ENCODE peak calls at places on chromosomes 1 and 21, in five cellular contexts. R is lower lobe of right lung, S is body of pancreas, O is A549, K is bronchial epithelial cell. Z is an unnamed sample.

GRCh38 chr1:32989160-32989894 is 24.7 kb upstream of the RNF19B start:
- DNase-seq in O (no peak), K (peak), R (peak), S (peak), Z (peak)

GRCh38 chr1:115164484-115164883 is 75.2 kb upstream of the TSPAN2 start:
- DNase-seq in S (no peak), K (no peak), R (no peak), O (no peak), Z (no peak)

GRCh38 chr1:7902478-7903084 is 38.1 kb downstream of the TNFRSF9 start:
- DNase-seq in O (peak), S (peak), R (peak), K (peak), Z (peak)

GRCh38 chr1:44705470-44705869 is 25.5 kb downstream of the RNU5D-1 start:
- DNase-seq in R (no peak), O (no peak), K (no peak), S (no peak), Z (no peak)

GRCh38 chr1:203769505-203770343 is 4.7 kb downstream of the LAX1 start:
- DNase-seq in S (peak), K (peak), R (peak), O (peak), Z (peak)

GRCh38 chr21:37006521-37007291 is at the start of gene RIPPLY3:
- DNase-seq in R (no peak), O (no peak), S (no peak), K (no peak), Z (peak)

GRCh38 chr21:25396135-25396711 is 211.1 kb downstream of the MRPL39 start:
- DNase-seq in R (no peak), O (no peak), K (no peak), S (no peak), Z (no peak)

GRCh38 chr21:27306821-27307746 is 340.2 kb upstream of the ADAMTS5 start:
- DNase-seq in K (no peak), O (no peak), R (no peak), S (no peak), Z (peak)

GRCh38 chr1:99594205-99594604 is 51.7 kb upstream of the PALMD start:
- DNase-seq in R (no peak), K (no peak), S (no peak), O (no peak), Z (no peak)

GRCh38 chr1:31583082-31583994 is 7.0 kb downstream of the TINAGL1 start:
- DNase-seq in S (no peak), K (no peak), R (no peak), O (no peak), Z (no peak)

GRCh38 chr21:17389311-17389710 is 123.5 kb upstream of the CXADR start:
- DNase-seq in R (no peak), O (no peak), K (no peak), S (no peak), Z (no peak)

GRCh38 chr1:50976890-50977574 is 7.0 kb downstream of the CDKN2C start:
- DNase-seq in O (no peak), S (peak), R (no peak), K (no peak), Z (peak)

GRCh38 chr1:171142081-171142450 is 43.0 kb upstream of the FMO2 start:
- DNase-seq in O (no peak), K (no peak), S (peak), R (no peak), Z (peak)

GRCh38 chr21:44708213-44708865 is 3.0 kb downstream of the TSPEAR start:
- DNase-seq in S (no peak), R (no peak), O (no peak), K (no peak), Z (no peak)

GRCh38 chr1:40894455-40894854 is 32.3 kb upstream of the CITED4 start:
- DNase-seq in R (no peak), K (no peak), O (no peak), S (no peak), Z (no peak)

GRCh38 chr1:196393742-196394141 is 214.5 kb downstream of the KCNT2 start:
- DNase-seq in K (peak), S (peak), R (no peak), O (no peak), Z (peak)

GRCh38 chr1:55146781-55147180 is 68.4 kb downstream of the USP24 start:
- DNase-seq in O (no peak), K (no peak), S (peak), R (no peak), Z (peak)

GRCh38 chr1:215863796-215864195 is 296.7 kb downstream of the KCTD3 start:
- DNase-seq in S (no peak), K (no peak), R (no peak), O (no peak), Z (no peak)

GRCh38 chr1:66929289-66929688 is 4.5 kb downstream of the MIER1 start:
- DNase-seq in O (no peak), K (no peak), S (no peak), R (no peak), Z (no peak)

GRCh38 chr1:222880586-222880985 is 65.7 kb downstream of the DISP1 start:
- DNase-seq in K (peak), R (no peak), S (no peak), O (no peak), Z (peak)

DNA sequence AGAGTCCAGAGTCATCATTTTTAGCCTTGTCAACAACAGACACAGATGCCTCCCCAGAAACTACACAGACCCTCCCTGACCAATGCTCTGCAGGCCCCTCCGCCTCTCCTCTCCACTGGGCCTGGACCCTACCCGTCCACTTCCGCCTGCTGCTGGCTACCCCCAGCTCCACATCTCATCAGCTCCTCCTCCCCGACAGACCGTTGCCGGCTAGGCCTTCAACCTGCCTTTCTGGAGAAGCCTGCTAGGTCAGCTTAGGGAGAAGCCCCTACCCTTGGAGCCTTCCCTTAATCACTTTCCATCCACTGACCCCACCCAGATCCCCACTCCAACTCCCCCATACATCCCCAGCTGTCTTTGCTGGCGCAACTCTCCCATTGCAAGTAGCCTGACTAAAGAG is 1.4 kb downstream of the TRIM17 start:
- DNase-seq in O (no peak), S (no peak), R (no peak), K (no peak), Z (no peak)
- H3K4me3 ChIP-seq in O (no peak), S (no peak), R (no peak), K (no peak), Z (no peak)

DNA sequence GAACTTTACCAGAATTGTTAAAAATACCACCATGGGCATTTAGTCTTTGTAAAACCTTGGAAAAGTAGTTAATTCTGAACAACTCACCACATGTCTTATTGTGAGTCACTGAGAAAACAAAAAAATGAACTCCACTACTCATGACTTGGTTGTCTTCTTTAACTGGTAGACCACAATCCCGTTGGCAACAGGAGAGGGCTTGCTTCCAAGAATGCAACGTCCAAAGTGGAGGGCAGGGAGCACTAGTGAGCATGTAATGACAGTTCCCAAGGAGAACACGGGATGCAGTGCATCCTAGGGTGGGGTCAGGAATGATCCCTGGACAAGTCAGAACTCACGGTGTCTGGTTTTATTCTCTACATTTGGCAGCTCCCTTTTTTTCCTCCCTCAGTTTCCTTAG is 15.2 kb upstream of the HMCN1 start:
- DNase-seq in K (peak), O (no peak), S (peak), R (no peak), Z (peak)
- TF ChIP-seq CTCF in K (peak), O (no peak), S (no peak), R (no peak), Z (no peak)

GRCh38 chr1:200671235-200671786 is 1.6 kb upstream of the DDX59 start:
- DNase-seq in O (no peak), R (no peak), S (no peak), K (no peak), Z (no peak)
- H3K4me3 ChIP-seq in O (no peak), R (no peak), S (no peak), K (no peak), Z (no peak)

GRCh38 chr1:28781305-28781704 is 30.7 kb upstream of the OPRD1 start:
- DNase-seq in R (no peak), K (no peak), O (no peak), S (no peak), Z (no peak)

GRCh38 chr1:28778021-28778420 is 33.9 kb upstream of the OPRD1 start:
- DNase-seq in S (no peak), K (no peak), O (no peak), R (no peak), Z (no peak)

GRCh38 chr1:28779751-28780150 is 32.2 kb upstream of the OPRD1 start:
- DNase-seq in K (no peak), R (no peak), O (no peak), S (no peak), Z (no peak)

GRCh38 chr1:28782011-28782410 is 30.0 kb upstream of the OPRD1 start:
- DNase-seq in R (no peak), O (no peak), S (no peak), K (no peak), Z (no peak)

GRCh38 chr1:28783363-28783762 is 28.6 kb upstream of the OPRD1 start:
- DNase-seq in O (no peak), R (no peak), K (no peak), S (no peak), Z (no peak)
- TF ChIP-seq CTCF in O (no peak), R (no peak), K (no peak), S (no peak), Z (no peak)

GRCh38 chr1:183589836-183590224 is 429 bp downstream of the NCF2 start:
- DNase-seq in K (no peak), R (no peak), O (no peak), S (no peak), Z (no peak)

GRCh38 chr1:183590225-183591191 is at the start of gene NCF2:
- DNase-seq in K (peak), O (no peak), S (no peak), R (peak), Z (no peak)

GRCh38 chr1:183586897-183587296 is 3.4 kb downstream of the NCF2 start:
- DNase-seq in K (no peak), R (no peak), O (no peak), S (no peak), Z (no peak)

GRCh38 chr1:183589384-183589783 is 875 bp downstream of the NCF2 start:
- DNase-seq in S (no peak), K (no peak), R (no peak), O (no peak), Z (no peak)

GRCh38 chr1:183588827-183589226 is 1.4 kb downstream of the NCF2 start:
- DNase-seq in O (no peak), S (no peak), R (no peak), K (no peak), Z (no peak)
- H3K4me3 ChIP-seq in O (no peak), S (no peak), R (peak), K (no peak), Z (no peak)

Z was measured in fibroblast of villous mesenchyme.